ENCODE peak calls at places on chromosomes 7 and 10, in six cellular contexts. One of them, this sample, is unnamed.

GRCh38 chr10:73076361-73077183 is 20.1 kb downstream of the P4HA1 start:
- DNase-seq in right cardiac atrium: peak; percentile 59
- DNase-seq in Panc1: no peak
- DNase-seq in choroid plexus epithelial cell: peak; percentile 89
- DNase-seq in HAP-1: no peak
- DNase-seq in HCT116: no peak
- DNase-seq in this sample: no peak

GRCh38 chr7:24705481-24705954 is 51.7 kb downstream of the GSDME start:
- DNase-seq in Panc1: no peak
- DNase-seq in HAP-1: no peak
- DNase-seq in right cardiac atrium: no peak
- DNase-seq in HCT116: no peak
- DNase-seq in choroid plexus epithelial cell: no peak
- DNase-seq in this sample: no peak

GRCh38 chr10:19412531-19412930 is 363.9 kb downstream of the MALRD1 start:
- DNase-seq in right cardiac atrium: no peak
- DNase-seq in HAP-1: peak; percentile 20
- DNase-seq in choroid plexus epithelial cell: peak; percentile 77
- DNase-seq in HCT116: no peak
- DNase-seq in Panc1: no peak
- DNase-seq in this sample: no peak

GRCh38 chr7:50552921-50553320 is 12.3 kb downstream of the DDC start:
- DNase-seq in right cardiac atrium: no peak
- DNase-seq in choroid plexus epithelial cell: peak; percentile 77
- DNase-seq in HAP-1: peak; percentile 27
- DNase-seq in Panc1: no peak
- DNase-seq in HCT116: no peak
- DNase-seq in this sample: peak; percentile 17

GRCh38 chr10:14397069-14397468 is 66.3 kb upstream of the FRMD4A start:
- DNase-seq in HAP-1: no peak
- DNase-seq in Panc1: no peak
- DNase-seq in choroid plexus epithelial cell: peak; percentile 97
- DNase-seq in HCT116: no peak
- DNase-seq in right cardiac atrium: peak; percentile 90
- DNase-seq in this sample: peak; percentile 77

GRCh38 chr7:139588632-139589031 is 65.1 kb downstream of the CLEC2L start:
- DNase-seq in Panc1: no peak
- DNase-seq in right cardiac atrium: no peak
- DNase-seq in HCT116: no peak
- DNase-seq in choroid plexus epithelial cell: peak; percentile 92
- DNase-seq in HAP-1: no peak
- DNase-seq in this sample: no peak

GRCh38 chr7:151251328-151251925 is 2.9 kb upstream of the SMARCD3 start:
- DNase-seq in right cardiac atrium: peak; percentile 87
- DNase-seq in choroid plexus epithelial cell: peak; percentile 72
- DNase-seq in HCT116: no peak
- DNase-seq in HAP-1: peak; percentile 76
- DNase-seq in Panc1: no peak
- DNase-seq in this sample: peak; percentile 76

GRCh38 chr10:131453772-131454634 is 142.5 kb upstream of the TCERG1L start:
- DNase-seq in Panc1: no peak
- DNase-seq in right cardiac atrium: peak; percentile 85
- DNase-seq in HAP-1: peak; percentile 65
- DNase-seq in HCT116: peak; percentile 21
- DNase-seq in choroid plexus epithelial cell: peak; percentile 20
- DNase-seq in this sample: peak; percentile 62

GRCh38 chr7:151088019-151088855 is 2.0 kb downstream of the AGAP3 start:
- DNase-seq in HCT116: no peak
- DNase-seq in Panc1: no peak
- DNase-seq in right cardiac atrium: no peak
- DNase-seq in HAP-1: no peak
- DNase-seq in choroid plexus epithelial cell: peak; percentile 33
- DNase-seq in this sample: no peak

GRCh38 chr10:119301397-119301796 is 94.0 kb downstream of the GRK5 start:
- DNase-seq in HCT116: no peak
- DNase-seq in Panc1: no peak
- DNase-seq in choroid plexus epithelial cell: no peak
- DNase-seq in HAP-1: no peak
- DNase-seq in right cardiac atrium: no peak
- DNase-seq in this sample: no peak

GRCh38 chr7:50307368-50308012 is 3.0 kb downstream of the IKZF1 start:
- DNase-seq in HAP-1: no peak
- DNase-seq in Panc1: no peak
- DNase-seq in choroid plexus epithelial cell: no peak
- DNase-seq in HCT116: no peak
- DNase-seq in right cardiac atrium: no peak
- DNase-seq in this sample: no peak

GRCh38 chr7:35248576-35249536 is 5.0 kb downstream of the TBX20 start:
- DNase-seq in right cardiac atrium: peak; percentile 63
- DNase-seq in Panc1: no peak
- DNase-seq in HCT116: no peak
- DNase-seq in HAP-1: no peak
- DNase-seq in choroid plexus epithelial cell: no peak
- DNase-seq in this sample: no peak

GRCh38 chr7:14836571-14837189 is 65.9 kb downstream of the DGKB start:
- DNase-seq in HCT116: peak; percentile 10
- DNase-seq in HAP-1: no peak
- DNase-seq in Panc1: peak; percentile 7
- DNase-seq in choroid plexus epithelial cell: peak; percentile 91
- DNase-seq in right cardiac atrium: peak; percentile 63
- DNase-seq in this sample: peak; percentile 39

GRCh38 chr7:151244156-151244870 is 4.2 kb downstream of the SMARCD3 start:
- DNase-seq in HAP-1: peak; percentile 76
- DNase-seq in right cardiac atrium: no peak
- DNase-seq in choroid plexus epithelial cell: peak; percentile 64
- DNase-seq in Panc1: no peak
- DNase-seq in HCT116: no peak
- DNase-seq in this sample: no peak

GRCh38 chr7:158114056-158114850 is 473.4 kb downstream of the PTPRN2 start:
- DNase-seq in right cardiac atrium: no peak
- DNase-seq in choroid plexus epithelial cell: no peak
- DNase-seq in HCT116: no peak
- DNase-seq in HAP-1: no peak
- DNase-seq in Panc1: no peak
- DNase-seq in this sample: no peak

GRCh38 chr7:122046402-122046801 is 97.6 kb downstream of the AASS start:
- DNase-seq in right cardiac atrium: no peak
- DNase-seq in HCT116: no peak
- DNase-seq in Panc1: no peak
- DNase-seq in choroid plexus epithelial cell: no peak
- DNase-seq in HAP-1: no peak
- DNase-seq in this sample: no peak

GRCh38 chr7:73340514-73340913 is 12.6 kb downstream of the FKBP6 start:
- DNase-seq in right cardiac atrium: no peak
- DNase-seq in Panc1: no peak
- DNase-seq in choroid plexus epithelial cell: no peak
- DNase-seq in HCT116: no peak
- DNase-seq in HAP-1: no peak
- DNase-seq in this sample: no peak

GRCh38 chr7:121085922-121086321 is 97.4 kb downstream of the CPED1 start:
- DNase-seq in choroid plexus epithelial cell: peak; percentile 74
- DNase-seq in Panc1: no peak
- DNase-seq in HAP-1: no peak
- DNase-seq in right cardiac atrium: no peak
- DNase-seq in HCT116: no peak
- DNase-seq in this sample: no peak

GRCh38 chr10:58992830-58993460 is 183.5 kb upstream of the PHYHIPL start:
- DNase-seq in HAP-1: no peak
- DNase-seq in choroid plexus epithelial cell: no peak
- DNase-seq in right cardiac atrium: no peak
- DNase-seq in Panc1: no peak
- DNase-seq in HCT116: no peak
- DNase-seq in this sample: no peak

GRCh38 chr7:90238017-90238416 is 7.0 kb upstream of the CFAP69 start:
- DNase-seq in choroid plexus epithelial cell: no peak
- DNase-seq in right cardiac atrium: no peak
- DNase-seq in HCT116: no peak
- DNase-seq in Panc1: no peak
- DNase-seq in HAP-1: no peak
- DNase-seq in this sample: no peak

GRCh38 chr7:26508481-26508880 is 216.8 kb downstream of the SNX10 start:
- DNase-seq in right cardiac atrium: no peak
- DNase-seq in Panc1: no peak
- DNase-seq in choroid plexus epithelial cell: no peak
- DNase-seq in HCT116: no peak
- DNase-seq in HAP-1: no peak
- DNase-seq in this sample: no peak

GRCh38 chr10:62815373-62816111 is 624 bp downstream of the EGR2 start:
- DNase-seq in choroid plexus epithelial cell: peak; percentile 26
- DNase-seq in HAP-1: peak; percentile 9
- DNase-seq in Panc1: no peak
- DNase-seq in HCT116: no peak
- DNase-seq in right cardiac atrium: peak; percentile 62
- DNase-seq in this sample: peak; percentile 9

DNA sequence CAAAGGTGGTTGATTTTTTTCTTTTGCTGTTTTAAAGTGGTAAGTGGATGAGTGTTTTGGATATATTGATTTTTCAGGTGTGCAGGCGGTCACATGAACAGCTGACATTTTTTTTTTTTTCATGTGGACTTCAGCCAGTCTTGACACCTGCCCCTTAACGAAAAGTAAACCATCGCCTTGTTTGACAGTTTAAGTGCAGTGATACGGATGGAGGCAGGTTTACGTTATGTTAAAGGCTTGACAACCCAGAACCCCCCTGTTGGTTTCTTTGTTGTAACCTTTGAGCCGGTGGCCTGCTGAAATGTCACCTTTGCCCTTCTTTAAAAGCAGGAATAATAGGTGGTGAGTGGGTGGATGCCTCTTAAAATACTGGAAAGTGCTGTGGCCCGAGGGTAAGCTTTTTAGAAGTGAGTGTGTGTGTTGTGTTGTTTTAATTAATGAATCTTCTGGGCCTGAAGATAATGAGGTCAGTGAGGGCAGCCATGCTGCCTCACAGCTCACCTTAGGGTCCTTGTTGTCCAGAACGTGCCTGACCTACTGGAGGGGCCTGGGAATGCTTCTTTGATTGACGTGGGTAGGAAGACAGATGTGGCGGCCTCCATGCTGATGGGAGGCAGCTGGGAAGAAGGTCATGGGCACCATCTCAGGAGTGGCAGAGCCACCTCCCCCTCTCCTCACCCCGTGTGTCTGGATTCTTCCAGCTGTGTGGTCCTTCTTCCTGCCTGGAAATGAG is 69.8 kb downstream of the TCF7L2 start:
- DNase-seq in right cardiac atrium: no peak
- DNase-seq in HAP-1: no peak
- DNase-seq in choroid plexus epithelial cell: no peak
- DNase-seq in Panc1: no peak
- DNase-seq in HCT116: no peak
- DNase-seq in this sample: no peak
- H3K4me3 ChIP-seq in right cardiac atrium: no peak overlapping the region
- H3K4me3 ChIP-seq in HAP-1: no peak overlapping the region
- H3K4me3 ChIP-seq in choroid plexus epithelial cell: no peak overlapping the region
- H3K4me3 ChIP-seq in Panc1: no peak overlapping the region
- H3K4me3 ChIP-seq in HCT116: no peak overlapping the region
- H3K4me3 ChIP-seq in this sample: no peak overlapping the region

GRCh38 chr10:22927661-22928403 is at the start of gene ARMC3:
- DNase-seq in HAP-1: no peak
- DNase-seq in HCT116: peak; percentile 18
- DNase-seq in Panc1: peak; percentile 20
- DNase-seq in choroid plexus epithelial cell: peak; percentile 49
- DNase-seq in right cardiac atrium: peak; percentile 91
- DNase-seq in this sample: peak; percentile 76
- H3K4me3 ChIP-seq in HAP-1: no peak within 1 kb of the TSS
- H3K4me3 ChIP-seq in HCT116: peak within 1 kb of the TSS; percentile 56
- H3K4me3 ChIP-seq in Panc1: peak within 1 kb of the TSS; percentile 50
- H3K4me3 ChIP-seq in choroid plexus epithelial cell: peak within 1 kb of the TSS; percentile 59
- H3K4me3 ChIP-seq in right cardiac atrium: peak within 1 kb of the TSS; percentile 7
- H3K4me3 ChIP-seq in this sample: no peak within 1 kb of the TSS

GRCh38 chr7:18313970-18314369 is 181.6 kb upstream of the HDAC9 start:
- DNase-seq in right cardiac atrium: no peak
- DNase-seq in HAP-1: no peak
- DNase-seq in HCT116: no peak
- DNase-seq in Panc1: no peak
- DNase-seq in choroid plexus epithelial cell: peak; percentile 9
- DNase-seq in this sample: no peak
- H3K4me3 ChIP-seq in right cardiac atrium: no peak overlapping the region
- H3K4me3 ChIP-seq in HAP-1: no peak overlapping the region
- H3K4me3 ChIP-seq in HCT116: no peak overlapping the region
- H3K4me3 ChIP-seq in Panc1: no peak overlapping the region
- H3K4me3 ChIP-seq in choroid plexus epithelial cell: no peak overlapping the region
- H3K4me3 ChIP-seq in this sample: no peak overlapping the region

DNA sequence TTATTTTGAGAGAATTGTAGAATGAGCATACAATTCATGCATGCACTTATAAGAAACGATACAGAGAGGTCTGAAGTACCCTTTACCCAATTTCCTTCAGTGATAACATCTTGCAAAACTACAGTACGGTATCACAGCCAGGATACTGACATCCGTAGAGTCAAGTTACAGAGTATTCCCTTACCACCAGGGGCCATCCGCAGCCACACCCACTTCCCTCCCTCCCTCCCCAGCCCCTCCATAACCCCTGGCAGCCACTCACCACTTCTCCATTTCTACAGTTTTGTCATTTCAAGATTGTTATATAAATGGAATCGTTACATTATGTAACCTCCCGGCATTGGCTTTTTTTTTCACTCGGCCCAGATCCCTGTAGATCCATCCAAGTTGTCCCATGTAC is 113.6 kb upstream of the RET start:
- DNase-seq in HCT116: no peak
- DNase-seq in right cardiac atrium: peak; percentile 50
- DNase-seq in HAP-1: peak; percentile 5
- DNase-seq in choroid plexus epithelial cell: no peak
- DNase-seq in Panc1: no peak
- DNase-seq in this sample: peak; percentile 17
- H3K4me3 ChIP-seq in HCT116: no peak overlapping the region
- H3K4me3 ChIP-seq in right cardiac atrium: no peak overlapping the region
- H3K4me3 ChIP-seq in HAP-1: no peak overlapping the region
- H3K4me3 ChIP-seq in choroid plexus epithelial cell: no peak overlapping the region
- H3K4me3 ChIP-seq in Panc1: no peak overlapping the region
- H3K4me3 ChIP-seq in this sample: no peak overlapping the region

GRCh38 chr10:78781251-78781913 is 287.4 kb upstream of the ZMIZ1 start:
- DNase-seq in right cardiac atrium: peak; percentile 30
- DNase-seq in HCT116: no peak
- DNase-seq in choroid plexus epithelial cell: no peak
- DNase-seq in HAP-1: no peak
- DNase-seq in Panc1: no peak
- DNase-seq in this sample: no peak

GRCh38 chr10:78781991-78782390 is 286.8 kb upstream of the ZMIZ1 start:
- DNase-seq in right cardiac atrium: no peak
- DNase-seq in HAP-1: no peak
- DNase-seq in HCT116: no peak
- DNase-seq in choroid plexus epithelial cell: no peak
- DNase-seq in Panc1: no peak
- DNase-seq in this sample: no peak

GRCh38 chr10:78783753-78784152 is 285.0 kb upstream of the ZMIZ1 start:
- DNase-seq in choroid plexus epithelial cell: no peak
- DNase-seq in Panc1: no peak
- DNase-seq in HCT116: no peak
- DNase-seq in HAP-1: no peak
- DNase-seq in right cardiac atrium: no peak
- DNase-seq in this sample: no peak

GRCh38 chr10:78780551-78780961 is 288.2 kb upstream of the ZMIZ1 start:
- DNase-seq in Panc1: no peak
- DNase-seq in HAP-1: no peak
- DNase-seq in right cardiac atrium: peak; percentile 82
- DNase-seq in HCT116: no peak
- DNase-seq in choroid plexus epithelial cell: no peak
- DNase-seq in this sample: peak; percentile 72

GRCh38 chr10:78782441-78782840 is 286.3 kb upstream of the ZMIZ1 start:
- DNase-seq in HAP-1: no peak
- DNase-seq in choroid plexus epithelial cell: no peak
- DNase-seq in Panc1: no peak
- DNase-seq in HCT116: no peak
- DNase-seq in right cardiac atrium: peak; percentile 23
- DNase-seq in this sample: no peak
- H3K4me3 ChIP-seq in HAP-1: no peak overlapping the region
- H3K4me3 ChIP-seq in choroid plexus epithelial cell: no peak overlapping the region
- H3K4me3 ChIP-seq in Panc1: no peak overlapping the region
- H3K4me3 ChIP-seq in HCT116: no peak overlapping the region
- H3K4me3 ChIP-seq in right cardiac atrium: no peak overlapping the region
- H3K4me3 ChIP-seq in this sample: no peak overlapping the region

GRCh38 chr7:101913247-101913721 is 95.9 kb downstream of the CUX1 start:
- DNase-seq in choroid plexus epithelial cell: no peak
- DNase-seq in HCT116: no peak
- DNase-seq in right cardiac atrium: peak; percentile 69
- DNase-seq in HAP-1: no peak
- DNase-seq in Panc1: no peak
- DNase-seq in this sample: no peak
- H3K4me3 ChIP-seq in choroid plexus epithelial cell: no peak overlapping the region
- H3K4me3 ChIP-seq in HCT116: no peak overlapping the region
- H3K4me3 ChIP-seq in right cardiac atrium: no peak overlapping the region
- H3K4me3 ChIP-seq in HAP-1: no peak overlapping the region
- H3K4me3 ChIP-seq in Panc1: no peak overlapping the region
- H3K4me3 ChIP-seq in this sample: peak overlapping the region; percentile 28